ENCODE peak calls at places on chromosome 14, in five cellular contexts. N is stimulated activated CD8-positive, alpha-beta memory T cell treated with anti-CD3 and anti-CD28 coated beads, Interleukin-4, amount 100 ng/mL, for 4 hours; Y is activated CD4-positive, alpha-beta T cell treated with anti-CD3 and anti-CD28 coated beads, Interleukin-2, amount 10 ng/mL, durations not matched to agents 7 days and 5 days; R is smooth muscle cell of the brain vasculature; L is erythroblast. A is an unnamed sample.
A peak's percentile ranks its signal among the peaks of the same experiment; 100 is the strongest.

GRCh38 chr14:62006116-62006737 is 244.0 kb downstream of the SNAPC1 start:
- DNase-seq in N (no peak), R (no peak), L (no peak), Y (no peak), A (no peak)

GRCh38 chr14:104547998-104548700 is 31.4 kb upstream of the C14orf180 start:
- DNase-seq in Y (no peak), L (no peak), N (no peak), R (no peak), A (no peak)

GRCh38 chr14:23034498-23035302 is at the start of gene PSMB5:
- DNase-seq in R (peak; percentile 87), N (peak; percentile 78), Y (peak; percentile 95), L (no peak), A (no peak)

GRCh38 chr14:60222820-60223219 is 26.2 kb upstream of the PPM1A start:
- DNase-seq in R (no peak), N (no peak), Y (no peak), L (no peak), A (no peak)

GRCh38 chr14:44782775-44783238 is 178.9 kb downstream of the KLHL28 start:
- DNase-seq in R (no peak), Y (no peak), L (peak; percentile 81), N (no peak), A (no peak)

GRCh38 chr14:56720703-56721426 is 89.4 kb downstream of the OTX2 start:
- DNase-seq in Y (no peak), L (no peak), R (no peak), N (no peak), A (no peak)

GRCh38 chr14:26370118-26370517 is 227.7 kb downstream of the NOVA1 start:
- DNase-seq in R (no peak), L (no peak), Y (no peak), N (no peak), A (no peak)

GRCh38 chr14:104130974-104131651 is 7.3 kb upstream of the KIF26A start:
- DNase-seq in N (no peak), Y (no peak), L (no peak), R (no peak), A (no peak)

GRCh38 chr14:77309122-77309521 is 11.6 kb downstream of the POMT2 start:
- DNase-seq in N (no peak), R (no peak), L (no peak), Y (no peak), A (no peak)

GRCh38 chr14:93219103-93219726 is 12.2 kb downstream of the UBR7 start:
- DNase-seq in L (peak; percentile 75), N (no peak), R (peak; percentile 10), Y (peak; percentile 69), A (no peak)

GRCh38 chr14:99632410-99633035 is 12.4 kb upstream of the HHIPL1 start:
- DNase-seq in L (no peak), R (no peak), N (no peak), Y (no peak), A (no peak)

GRCh38 chr14:104284107-104284592 is 145.8 kb downstream of the KIF26A start:
- DNase-seq in N (no peak), L (no peak), Y (no peak), R (no peak), A (no peak)

GRCh38 chr14:26621807-26622560 is 24.2 kb upstream of the NOVA1 start:
- DNase-seq in L (no peak), N (no peak), R (no peak), Y (no peak), A (no peak)

GRCh38 chr14:19947413-19948090 is 16.8 kb downstream of the OR4K1 start:
- DNase-seq in N (no peak), L (no peak), R (no peak), Y (no peak), A (no peak)

GRCh38 chr14:60622210-60622919 is 26.9 kb downstream of the SIX1 start:
- DNase-seq in R (no peak), N (no peak), L (no peak), Y (no peak), A (no peak)

GRCh38 chr14:100654814-100655795 is 67.9 kb upstream of the BEGAIN start:
- DNase-seq in L (peak; percentile 20), R (no peak), Y (peak; percentile 51), N (no peak), A (no peak)

GRCh38 chr14:95361373-95362179 is 41.9 kb upstream of the CLMN start:
- DNase-seq in R (no peak), Y (peak; percentile 29), N (no peak), L (peak; percentile 32), A (no peak)

GRCh38 chr14:74984241-74985027 is 18.3 kb upstream of the EIF2B2 start:
- DNase-seq in Y (no peak), N (no peak), R (no peak), L (no peak), A (no peak)

GRCh38 chr14:80669416-80669815 is 272.1 kb downstream of the CEP128 start:
- DNase-seq in N (no peak), R (no peak), L (no peak), Y (no peak), A (no peak)

GRCh38 chr14:103820382-103820781 is 27.0 kb downstream of the PPP1R13B start:
- DNase-seq in Y (no peak), N (no peak), R (no peak), L (no peak), A (no peak)

GRCh38 chr14:70771781-70772212 is 37.5 kb downstream of the MAP3K9 start:
- DNase-seq in N (no peak), L (no peak), Y (no peak), R (peak; percentile 21), A (no peak)

GRCh38 chr14:68779761-68780323 is 13.0 kb downstream of the ZFP36L1 start:
- DNase-seq in N (no peak), R (no peak), Y (peak; percentile 71), L (peak; percentile 53), A (no peak)

GRCh38 chr14:98161366-98161765 is 1110.6 kb downstream of the BCL11B start:
- DNase-seq in N (no peak), L (no peak), Y (no peak), R (no peak), A (no peak)

GRCh38 chr14:92603309-92604257 is 90.0 kb downstream of the RIN3 start:
- DNase-seq in R (no peak), N (no peak), L (no peak), Y (peak; percentile 72), A (no peak)

GRCh38 chr14:31954991-31955390 is 122.1 kb upstream of the ARHGAP5 start:
- DNase-seq in N (no peak), Y (no peak), L (no peak), R (no peak), A (no peak)

GRCh38 chr14:90126260-90126659 is 64.5 kb downstream of the KCNK13 start:
- DNase-seq in R (no peak), L (no peak), N (no peak), Y (no peak), A (no peak)

GRCh38 chr14:69107407-69108003 is 45.4 kb downstream of the DCAF5 start:
- DNase-seq in R (no peak), Y (peak; percentile 52), N (no peak), L (peak; percentile 55), A (no peak)

GRCh38 chr14:29584992-29585391 is 342.7 kb downstream of the PRKD1 start:
- DNase-seq in N (no peak), Y (no peak), L (no peak), R (peak; percentile 59), A (no peak)

GRCh38 chr14:53528114-53528513 is 375.0 kb upstream of the DDHD1 start:
- DNase-seq in N (no peak), L (no peak), Y (no peak), R (no peak), A (no peak)

GRCh38 chr14:99233222-99234035 is 38.6 kb downstream of the BCL11B start:
- DNase-seq in R (no peak), L (no peak), N (no peak), Y (no peak), A (no peak)

GRCh38 chr14:48616941-48617340 is 941.5 kb upstream of the MDGA2 start:
- DNase-seq in R (no peak), N (no peak), Y (no peak), L (no peak), A (no peak)

GRCh38 chr14:104935026-104935650 is 10.5 kb downstream of the PLD4 start:
- DNase-seq in R (no peak), L (no peak), Y (no peak), N (no peak), A (no peak)

GRCh38 chr14:34593740-34594375 is 36.1 kb downstream of the SNX6 start:
- DNase-seq in L (no peak), Y (no peak), R (no peak), N (no peak), A (no peak)

GRCh38 chr14:98711453-98711852 is 560.5 kb downstream of the BCL11B start:
- DNase-seq in L (no peak), Y (peak; percentile 31), R (no peak), N (no peak), A (no peak)